ENCODE peak calls at places on chromosomes 1 and 21, in nine cellular contexts. One of them, this sample, is unnamed. For H3K4me1, the result is how much of the 10 kb centered on the place peaks cover.

GRCh38 chr21:45153358-45154318 is 79.3 kb downstream of the ADARB1 start:
- DNase-seq in breast epithelium: peak
- DNase-seq in heart left ventricle: peak
- DNase-seq in keratinocyte: no peak
- DNase-seq in adrenal gland: peak
- DNase-seq in left ventricle myocardium inferior: no peak
- DNase-seq in OCI-LY7: peak
- DNase-seq in HCT116: no peak
- DNase-seq in tibial nerve: no peak
- DNase-seq in this sample: no peak

GRCh38 chr1:58738873-58739272 is 39.0 kb upstream of the MYSM1 start:
- DNase-seq in heart left ventricle: no peak
- DNase-seq in left ventricle myocardium inferior: no peak
- DNase-seq in tibial nerve: no peak
- DNase-seq in OCI-LY7: no peak
- DNase-seq in adrenal gland: no peak
- DNase-seq in keratinocyte: no peak
- DNase-seq in breast epithelium: no peak
- DNase-seq in HCT116: no peak
- DNase-seq in this sample: no peak

GRCh38 chr1:178150610-178151009 is 56.7 kb downstream of the RASAL2 start:
- DNase-seq in keratinocyte: no peak
- DNase-seq in OCI-LY7: no peak
- DNase-seq in left ventricle myocardium inferior: no peak
- DNase-seq in breast epithelium: no peak
- DNase-seq in adrenal gland: no peak
- DNase-seq in tibial nerve: no peak
- DNase-seq in heart left ventricle: no peak
- DNase-seq in HCT116: no peak
- DNase-seq in this sample: no peak

GRCh38 chr21:27132270-27132669 is 165.4 kb upstream of the ADAMTS5 start:
- DNase-seq in breast epithelium: no peak
- DNase-seq in OCI-LY7: no peak
- DNase-seq in keratinocyte: no peak
- DNase-seq in left ventricle myocardium inferior: no peak
- DNase-seq in adrenal gland: no peak
- DNase-seq in heart left ventricle: no peak
- DNase-seq in tibial nerve: no peak
- DNase-seq in HCT116: no peak
- DNase-seq in this sample: no peak

GRCh38 chr21:14591882-14592281 is 45.8 kb upstream of the SAMSN1 start:
- DNase-seq in keratinocyte: no peak
- DNase-seq in tibial nerve: peak
- DNase-seq in heart left ventricle: no peak
- DNase-seq in left ventricle myocardium inferior: no peak
- DNase-seq in adrenal gland: peak
- DNase-seq in OCI-LY7: no peak
- DNase-seq in breast epithelium: no peak
- DNase-seq in HCT116: no peak
- DNase-seq in this sample: peak

GRCh38 chr1:35448344-35448801 is 108.8 kb downstream of the KIAA0319L start:
- DNase-seq in breast epithelium: no peak
- DNase-seq in OCI-LY7: no peak
- DNase-seq in HCT116: no peak
- DNase-seq in adrenal gland: peak
- DNase-seq in heart left ventricle: no peak
- DNase-seq in keratinocyte: peak
- DNase-seq in left ventricle myocardium inferior: no peak
- DNase-seq in tibial nerve: peak
- DNase-seq in this sample: no peak

GRCh38 chr1:169106921-169107672 is 607 bp downstream of the ATP1B1 start:
- DNase-seq in breast epithelium: no peak
- DNase-seq in heart left ventricle: peak
- DNase-seq in keratinocyte: no peak
- DNase-seq in left ventricle myocardium inferior: peak
- DNase-seq in OCI-LY7: peak
- DNase-seq in HCT116: no peak
- DNase-seq in adrenal gland: no peak
- DNase-seq in tibial nerve: no peak
- DNase-seq in this sample: peak

GRCh38 chr21:38984568-38984967 is 178.8 kb downstream of the ETS2 start:
- DNase-seq in OCI-LY7: no peak
- DNase-seq in left ventricle myocardium inferior: no peak
- DNase-seq in HCT116: no peak
- DNase-seq in breast epithelium: no peak
- DNase-seq in adrenal gland: no peak
- DNase-seq in heart left ventricle: no peak
- DNase-seq in keratinocyte: no peak
- DNase-seq in tibial nerve: no peak
- DNase-seq in this sample: no peak

GRCh38 chr1:18899363-18900049 is 2.8 kb downstream of the ALDH4A1 start:
- DNase-seq in adrenal gland: no peak
- DNase-seq in breast epithelium: no peak
- DNase-seq in OCI-LY7: no peak
- DNase-seq in HCT116: no peak
- DNase-seq in tibial nerve: no peak
- DNase-seq in left ventricle myocardium inferior: no peak
- DNase-seq in keratinocyte: no peak
- DNase-seq in heart left ventricle: no peak
- DNase-seq in this sample: no peak

GRCh38 chr1:43597721-43598120 is 52.2 kb upstream of the KDM4A start:
- DNase-seq in left ventricle myocardium inferior: no peak
- DNase-seq in adrenal gland: no peak
- DNase-seq in tibial nerve: no peak
- DNase-seq in OCI-LY7: no peak
- DNase-seq in breast epithelium: no peak
- DNase-seq in heart left ventricle: no peak
- DNase-seq in keratinocyte: no peak
- DNase-seq in HCT116: no peak
- DNase-seq in this sample: no peak

GRCh38 chr1:59012378-59012777 is 228.5 kb upstream of the JUN start:
- DNase-seq in breast epithelium: no peak
- DNase-seq in left ventricle myocardium inferior: no peak
- DNase-seq in HCT116: no peak
- DNase-seq in tibial nerve: no peak
- DNase-seq in OCI-LY7: no peak
- DNase-seq in heart left ventricle: no peak
- DNase-seq in adrenal gland: no peak
- DNase-seq in keratinocyte: no peak
- DNase-seq in this sample: no peak

GRCh38 chr1:113683384-113684152 is 75.7 kb downstream of the PHTF1 start:
- DNase-seq in tibial nerve: no peak
- DNase-seq in left ventricle myocardium inferior: no peak
- DNase-seq in HCT116: no peak
- DNase-seq in OCI-LY7: no peak
- DNase-seq in heart left ventricle: no peak
- DNase-seq in keratinocyte: no peak
- DNase-seq in breast epithelium: no peak
- DNase-seq in adrenal gland: no peak
- DNase-seq in this sample: no peak

GRCh38 chr21:37792046-37792445 is 124.2 kb downstream of the KCNJ6 start:
- DNase-seq in breast epithelium: no peak
- DNase-seq in OCI-LY7: no peak
- DNase-seq in left ventricle myocardium inferior: no peak
- DNase-seq in tibial nerve: no peak
- DNase-seq in keratinocyte: no peak
- DNase-seq in heart left ventricle: no peak
- DNase-seq in HCT116: no peak
- DNase-seq in adrenal gland: no peak
- DNase-seq in this sample: no peak

GRCh38 chr1:201450721-201451291 is 18.2 kb downstream of the PHLDA3 start:
- DNase-seq in breast epithelium: peak
- DNase-seq in tibial nerve: no peak
- DNase-seq in HCT116: no peak
- DNase-seq in heart left ventricle: peak
- DNase-seq in keratinocyte: no peak
- DNase-seq in OCI-LY7: peak
- DNase-seq in left ventricle myocardium inferior: peak
- DNase-seq in adrenal gland: peak
- DNase-seq in this sample: peak

GRCh38 chr1:150021191-150021688 is 10.7 kb upstream of the OTUD7B start:
- DNase-seq in OCI-LY7: no peak
- DNase-seq in keratinocyte: no peak
- DNase-seq in HCT116: no peak
- DNase-seq in adrenal gland: no peak
- DNase-seq in left ventricle myocardium inferior: no peak
- DNase-seq in breast epithelium: no peak
- DNase-seq in heart left ventricle: no peak
- DNase-seq in tibial nerve: peak
- DNase-seq in this sample: no peak

GRCh38 chr1:14585771-14586170 is 12.7 kb upstream of the KAZN start:
- DNase-seq in adrenal gland: no peak
- DNase-seq in tibial nerve: no peak
- DNase-seq in heart left ventricle: no peak
- DNase-seq in breast epithelium: no peak
- DNase-seq in left ventricle myocardium inferior: no peak
- DNase-seq in keratinocyte: no peak
- DNase-seq in OCI-LY7: no peak
- DNase-seq in HCT116: no peak
- DNase-seq in this sample: no peak

GRCh38 chr1:116809181-116809508 is 54.9 kb downstream of the CD2 start:
- DNase-seq in keratinocyte: no peak
- DNase-seq in breast epithelium: no peak
- DNase-seq in heart left ventricle: no peak
- DNase-seq in adrenal gland: no peak
- DNase-seq in OCI-LY7: no peak
- DNase-seq in HCT116: no peak
- DNase-seq in tibial nerve: no peak
- DNase-seq in left ventricle myocardium inferior: no peak
- DNase-seq in this sample: no peak
- H3K4me3 ChIP-seq in keratinocyte: no peak
- H3K4me3 ChIP-seq in breast epithelium: no peak
- H3K4me3 ChIP-seq in heart left ventricle: no peak
- H3K4me3 ChIP-seq in adrenal gland: no peak
- H3K4me3 ChIP-seq in OCI-LY7: no peak
- H3K4me3 ChIP-seq in HCT116: no peak
- H3K4me3 ChIP-seq in tibial nerve: no peak
- H3K4me3 ChIP-seq in left ventricle myocardium inferior: no peak
- H3K4me3 ChIP-seq in this sample: peak

DNA sequence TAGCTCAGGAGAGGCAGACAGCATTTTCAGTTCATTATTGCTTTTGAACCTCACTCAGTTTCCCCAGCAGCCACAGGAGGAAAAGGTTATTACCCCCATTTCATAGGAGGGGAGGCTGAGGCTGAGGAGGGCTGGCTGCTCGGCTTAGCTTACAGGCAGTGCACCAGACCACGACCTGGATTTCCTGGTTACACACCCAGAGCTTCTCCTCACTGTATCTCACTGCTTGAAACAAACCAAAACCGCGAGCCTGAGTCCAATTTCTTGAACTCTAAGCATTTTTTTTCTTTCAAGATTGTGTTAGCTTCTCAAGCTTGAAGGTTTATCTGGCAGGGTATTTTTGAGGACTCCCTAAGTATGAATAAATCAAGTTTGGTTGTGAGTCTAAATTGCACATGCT is 188.9 kb upstream of the EDN2 start:
- DNase-seq in adrenal gland: no peak
- DNase-seq in HCT116: no peak
- DNase-seq in left ventricle myocardium inferior: no peak
- DNase-seq in OCI-LY7: peak
- DNase-seq in breast epithelium: no peak
- DNase-seq in heart left ventricle: no peak
- DNase-seq in keratinocyte: no peak
- DNase-seq in tibial nerve: no peak
- DNase-seq in this sample: peak
- H3K4me1 ChIP-seq in adrenal gland: under half
- H3K4me1 ChIP-seq in HCT116: under half
- H3K4me1 ChIP-seq in left ventricle myocardium inferior: under half
- H3K4me1 ChIP-seq in OCI-LY7: under half
- H3K4me1 ChIP-seq in breast epithelium: under half
- H3K4me1 ChIP-seq in heart left ventricle: under half
- H3K4me1 ChIP-seq in keratinocyte: half or more
- H3K4me1 ChIP-seq in tibial nerve: under half
- H3K4me1 ChIP-seq in this sample: half or more

GRCh38 chr1:165354739-165355138 is 1.8 kb downstream of the LMX1A start:
- DNase-seq in keratinocyte: no peak
- DNase-seq in breast epithelium: no peak
- DNase-seq in heart left ventricle: no peak
- DNase-seq in OCI-LY7: no peak
- DNase-seq in adrenal gland: no peak
- DNase-seq in left ventricle myocardium inferior: no peak
- DNase-seq in tibial nerve: no peak
- DNase-seq in HCT116: no peak
- DNase-seq in this sample: no peak

GRCh38 chr1:165355221-165355976 is 1.1 kb downstream of the LMX1A start:
- DNase-seq in heart left ventricle: no peak
- DNase-seq in tibial nerve: no peak
- DNase-seq in HCT116: no peak
- DNase-seq in breast epithelium: no peak
- DNase-seq in keratinocyte: no peak
- DNase-seq in OCI-LY7: no peak
- DNase-seq in left ventricle myocardium inferior: no peak
- DNase-seq in adrenal gland: no peak
- DNase-seq in this sample: no peak

GRCh38 chr1:165352442-165353293 is 3.8 kb downstream of the LMX1A start:
- DNase-seq in breast epithelium: no peak
- DNase-seq in HCT116: no peak
- DNase-seq in left ventricle myocardium inferior: no peak
- DNase-seq in adrenal gland: no peak
- DNase-seq in OCI-LY7: no peak
- DNase-seq in tibial nerve: no peak
- DNase-seq in heart left ventricle: no peak
- DNase-seq in keratinocyte: no peak
- DNase-seq in this sample: no peak

GRCh38 chr1:165352109-165352441 is 4.4 kb downstream of the LMX1A start:
- DNase-seq in adrenal gland: no peak
- DNase-seq in OCI-LY7: no peak
- DNase-seq in heart left ventricle: no peak
- DNase-seq in keratinocyte: no peak
- DNase-seq in breast epithelium: no peak
- DNase-seq in left ventricle myocardium inferior: no peak
- DNase-seq in HCT116: no peak
- DNase-seq in tibial nerve: no peak
- DNase-seq in this sample: no peak

GRCh38 chr1:165353731-165354671 is 2.5 kb downstream of the LMX1A start:
- DNase-seq in keratinocyte: no peak
- DNase-seq in adrenal gland: no peak
- DNase-seq in breast epithelium: no peak
- DNase-seq in OCI-LY7: no peak
- DNase-seq in HCT116: no peak
- DNase-seq in left ventricle myocardium inferior: no peak
- DNase-seq in heart left ventricle: no peak
- DNase-seq in tibial nerve: no peak
- DNase-seq in this sample: no peak
- H3K4me3 ChIP-seq in keratinocyte: no peak
- H3K4me3 ChIP-seq in adrenal gland: no peak
- H3K4me3 ChIP-seq in breast epithelium: peak
- H3K4me3 ChIP-seq in OCI-LY7: no peak
- H3K4me3 ChIP-seq in HCT116: no peak
- H3K4me3 ChIP-seq in left ventricle myocardium inferior: peak
- H3K4me3 ChIP-seq in heart left ventricle: no peak
- H3K4me3 ChIP-seq in tibial nerve: no peak
- H3K4me3 ChIP-seq in this sample: no peak

DNA sequence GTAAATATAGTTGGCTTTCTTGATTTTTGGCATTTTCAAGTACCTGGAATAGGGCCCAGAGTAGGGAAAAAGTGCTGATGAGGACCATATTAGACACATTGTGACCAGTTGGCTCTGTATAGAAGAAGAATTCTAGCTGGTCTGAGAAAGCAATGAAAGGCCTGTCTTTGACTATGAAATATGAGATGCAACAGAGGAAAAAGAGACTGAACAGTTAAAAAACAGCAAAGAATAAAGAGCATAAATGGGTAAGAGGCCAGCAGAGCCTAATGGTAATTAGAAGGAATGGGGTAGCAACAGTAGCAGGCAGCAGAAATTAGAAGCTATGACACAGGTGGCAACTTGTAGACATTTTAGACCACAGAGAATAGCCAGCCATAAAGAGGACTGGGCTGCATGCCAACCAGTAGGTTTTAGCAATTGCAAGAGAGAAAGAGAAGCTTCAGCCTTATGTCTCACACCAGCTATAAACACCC is 113.9 kb downstream of the LHX4 start:
- DNase-seq in HCT116: no peak
- DNase-seq in OCI-LY7: no peak
- DNase-seq in heart left ventricle: no peak
- DNase-seq in breast epithelium: no peak
- DNase-seq in adrenal gland: peak
- DNase-seq in keratinocyte: no peak
- DNase-seq in tibial nerve: peak
- DNase-seq in left ventricle myocardium inferior: no peak
- DNase-seq in this sample: no peak
- H3K4me1 ChIP-seq in HCT116: under half
- H3K4me1 ChIP-seq in OCI-LY7: under half
- H3K4me1 ChIP-seq in heart left ventricle: under half
- H3K4me1 ChIP-seq in breast epithelium: under half
- H3K4me1 ChIP-seq in adrenal gland: under half
- H3K4me1 ChIP-seq in keratinocyte: under half
- H3K4me1 ChIP-seq in tibial nerve: under half
- H3K4me1 ChIP-seq in left ventricle myocardium inferior: under half
- H3K4me1 ChIP-seq in this sample: under half